ENCODE peak calls at places on chromosomes 4 and X, in seven cellular contexts. One of them, this sample, is unnamed.

GRCh38 chrX:15960237-15960636 is 105.6 kb upstream of the AP1S2 start:
- DNase-seq in mammary epithelial cell: no peak
- DNase-seq in adrenal gland: no peak
- DNase-seq in tibial artery: no peak
- DNase-seq in neural progenitor cell: no peak
- DNase-seq in GM12878: no peak
- DNase-seq in glutamatergic neuron: no peak
- DNase-seq in this sample: no peak

GRCh38 chr4:143667461-143667860 is 33.0 kb downstream of the FREM3 start:
- DNase-seq in adrenal gland: peak
- DNase-seq in mammary epithelial cell: no peak
- DNase-seq in tibial artery: peak
- DNase-seq in neural progenitor cell: peak
- DNase-seq in GM12878: no peak
- DNase-seq in glutamatergic neuron: no peak
- DNase-seq in this sample: no peak

GRCh38 chrX:105765691-105766090 is 56.6 kb upstream of the NRK start:
- DNase-seq in adrenal gland: no peak
- DNase-seq in neural progenitor cell: no peak
- DNase-seq in glutamatergic neuron: no peak
- DNase-seq in mammary epithelial cell: no peak
- DNase-seq in GM12878: no peak
- DNase-seq in tibial artery: no peak
- DNase-seq in this sample: no peak

GRCh38 chr4:40587826-40588225 is 41.8 kb downstream of the RBM47 start:
- DNase-seq in neural progenitor cell: no peak
- DNase-seq in tibial artery: no peak
- DNase-seq in GM12878: no peak
- DNase-seq in adrenal gland: peak
- DNase-seq in glutamatergic neuron: no peak
- DNase-seq in mammary epithelial cell: peak
- DNase-seq in this sample: no peak

GRCh38 chr4:181289203-181289602 is 954.0 kb upstream of the TENM3 start:
- DNase-seq in neural progenitor cell: peak
- DNase-seq in mammary epithelial cell: no peak
- DNase-seq in tibial artery: no peak
- DNase-seq in glutamatergic neuron: no peak
- DNase-seq in adrenal gland: no peak
- DNase-seq in GM12878: no peak
- DNase-seq in this sample: no peak

GRCh38 chr4:182141046-182141445 is 102.2 kb upstream of the TENM3 start:
- DNase-seq in adrenal gland: no peak
- DNase-seq in tibial artery: no peak
- DNase-seq in mammary epithelial cell: no peak
- DNase-seq in glutamatergic neuron: peak
- DNase-seq in GM12878: no peak
- DNase-seq in neural progenitor cell: peak
- DNase-seq in this sample: no peak

GRCh38 chr4:6909970-6910339 is 329 bp downstream of the TBC1D14 start:
- DNase-seq in GM12878: no peak
- DNase-seq in mammary epithelial cell: no peak
- DNase-seq in glutamatergic neuron: peak
- DNase-seq in neural progenitor cell: peak
- DNase-seq in tibial artery: no peak
- DNase-seq in adrenal gland: no peak
- DNase-seq in this sample: no peak

GRCh38 chr4:5203925-5204324 is 152.6 kb downstream of the STK32B start:
- DNase-seq in GM12878: no peak
- DNase-seq in glutamatergic neuron: no peak
- DNase-seq in mammary epithelial cell: no peak
- DNase-seq in tibial artery: no peak
- DNase-seq in adrenal gland: no peak
- DNase-seq in neural progenitor cell: no peak
- DNase-seq in this sample: no peak

GRCh38 chrX:153921511-153922285 is 4.4 kb downstream of the ARHGAP4 start:
- DNase-seq in adrenal gland: no peak
- DNase-seq in tibial artery: no peak
- DNase-seq in GM12878: no peak
- DNase-seq in mammary epithelial cell: no peak
- DNase-seq in glutamatergic neuron: peak
- DNase-seq in neural progenitor cell: no peak
- DNase-seq in this sample: no peak

GRCh38 chr4:180377741-180378140 is 1865.5 kb upstream of the TENM3 start:
- DNase-seq in tibial artery: no peak
- DNase-seq in neural progenitor cell: no peak
- DNase-seq in adrenal gland: no peak
- DNase-seq in GM12878: no peak
- DNase-seq in mammary epithelial cell: no peak
- DNase-seq in glutamatergic neuron: no peak
- DNase-seq in this sample: no peak

GRCh38 chrX:65196758-65197371 is 220.6 kb upstream of the ZC4H2 start:
- DNase-seq in GM12878: no peak
- DNase-seq in tibial artery: no peak
- DNase-seq in adrenal gland: peak
- DNase-seq in mammary epithelial cell: no peak
- DNase-seq in glutamatergic neuron: peak
- DNase-seq in neural progenitor cell: peak
- DNase-seq in this sample: no peak

GRCh38 chrX:108397627-108398392 is 40.4 kb downstream of the COL4A6 start:
- DNase-seq in glutamatergic neuron: no peak
- DNase-seq in GM12878: no peak
- DNase-seq in tibial artery: no peak
- DNase-seq in adrenal gland: no peak
- DNase-seq in mammary epithelial cell: peak
- DNase-seq in neural progenitor cell: no peak
- DNase-seq in this sample: no peak

GRCh38 chrX:7146703-7147430 is 645 bp upstream of the STS start:
- DNase-seq in tibial artery: peak
- DNase-seq in adrenal gland: no peak
- DNase-seq in mammary epithelial cell: no peak
- DNase-seq in glutamatergic neuron: no peak
- DNase-seq in neural progenitor cell: no peak
- DNase-seq in GM12878: no peak
- DNase-seq in this sample: no peak

GRCh38 chrX:7146026-7146702 is 1.3 kb upstream of the STS start:
- DNase-seq in mammary epithelial cell: no peak
- DNase-seq in adrenal gland: no peak
- DNase-seq in GM12878: no peak
- DNase-seq in tibial artery: no peak
- DNase-seq in neural progenitor cell: no peak
- DNase-seq in glutamatergic neuron: no peak
- DNase-seq in this sample: no peak

GRCh38 chrX:7149421-7149820 is 1.5 kb upstream of the PUDP start:
- DNase-seq in glutamatergic neuron: no peak
- DNase-seq in mammary epithelial cell: no peak
- DNase-seq in GM12878: no peak
- DNase-seq in neural progenitor cell: no peak
- DNase-seq in adrenal gland: no peak
- DNase-seq in tibial artery: no peak
- DNase-seq in this sample: no peak

GRCh38 chrX:7147431-7147977 is at the start of gene STS:
- DNase-seq in adrenal gland: peak
- DNase-seq in mammary epithelial cell: peak
- DNase-seq in glutamatergic neuron: peak
- DNase-seq in neural progenitor cell: peak
- DNase-seq in tibial artery: peak
- DNase-seq in GM12878: no peak
- DNase-seq in this sample: peak

DNA sequence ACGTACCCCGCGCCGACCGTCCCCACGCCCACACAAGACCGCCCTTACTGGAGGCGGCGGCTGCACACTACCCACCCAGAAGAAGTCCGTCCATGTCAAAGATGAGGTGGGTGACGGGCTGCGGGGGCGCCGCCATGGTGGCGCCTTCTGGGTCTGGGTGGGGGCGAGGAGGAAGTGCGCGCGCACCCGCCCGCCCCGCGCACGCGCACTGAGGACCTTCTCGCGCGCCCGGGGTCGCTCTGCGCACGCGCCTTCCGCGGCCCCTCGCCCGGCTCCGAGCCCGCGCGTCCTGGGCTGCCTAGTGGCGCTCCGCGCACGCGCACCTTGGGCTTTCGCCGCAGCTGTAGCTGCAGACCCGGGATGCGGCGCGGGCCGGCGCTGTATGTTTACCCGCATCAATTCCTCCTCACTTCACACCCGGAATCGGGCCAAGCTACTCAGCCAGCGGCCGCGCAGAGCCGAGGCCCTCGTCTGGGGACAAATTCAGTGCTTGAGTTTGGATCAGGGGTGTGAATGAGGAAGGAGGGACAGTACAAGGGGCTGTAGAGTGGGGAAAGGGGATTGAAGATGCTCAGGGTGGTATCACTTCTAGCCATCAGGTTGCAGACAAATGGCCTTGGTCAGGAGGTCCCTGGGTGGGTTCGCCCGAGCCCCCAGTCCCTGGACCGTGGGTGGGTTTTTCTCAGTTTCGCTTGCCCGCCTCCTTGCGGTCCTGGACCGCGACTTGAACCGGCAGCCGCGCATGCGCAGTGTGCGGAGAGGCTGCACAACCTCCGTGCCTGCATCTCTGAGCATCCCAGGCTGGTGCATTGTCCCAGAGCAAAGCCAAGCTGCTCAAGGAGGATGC is at the start of gene PUDP:
- DNase-seq in neural progenitor cell: peak
- DNase-seq in glutamatergic neuron: peak
- DNase-seq in tibial artery: peak
- DNase-seq in adrenal gland: peak
- DNase-seq in GM12878: no peak
- DNase-seq in mammary epithelial cell: peak
- DNase-seq in this sample: peak
- TF ChIP-seq CTCF in neural progenitor cell: no peak
- TF ChIP-seq CTCF in glutamatergic neuron: no peak
- TF ChIP-seq CTCF in tibial artery: peak
- TF ChIP-seq CTCF in adrenal gland: peak
- TF ChIP-seq CTCF in GM12878: peak
- TF ChIP-seq CTCF in mammary epithelial cell: peak
- TF ChIP-seq CTCF in this sample: peak

GRCh38 chr4:686371-687040 is 2.4 kb downstream of the SLC49A3 start:
- DNase-seq in adrenal gland: peak
- DNase-seq in tibial artery: no peak
- DNase-seq in GM12878: no peak
- DNase-seq in neural progenitor cell: no peak
- DNase-seq in glutamatergic neuron: no peak
- DNase-seq in mammary epithelial cell: no peak
- DNase-seq in this sample: no peak

GRCh38 chr4:688695-689497 is at the start of gene SLC49A3:
- DNase-seq in GM12878: no peak
- DNase-seq in adrenal gland: no peak
- DNase-seq in tibial artery: no peak
- DNase-seq in neural progenitor cell: peak
- DNase-seq in mammary epithelial cell: no peak
- DNase-seq in glutamatergic neuron: no peak
- DNase-seq in this sample: no peak

GRCh38 chr4:687975-688694 is 816 bp downstream of the SLC49A3 start:
- DNase-seq in adrenal gland: peak
- DNase-seq in glutamatergic neuron: no peak
- DNase-seq in neural progenitor cell: no peak
- DNase-seq in GM12878: no peak
- DNase-seq in mammary epithelial cell: no peak
- DNase-seq in tibial artery: no peak
- DNase-seq in this sample: no peak

GRCh38 chr4:687048-687974 is 1.6 kb downstream of the SLC49A3 start:
- DNase-seq in GM12878: no peak
- DNase-seq in mammary epithelial cell: peak
- DNase-seq in tibial artery: peak
- DNase-seq in glutamatergic neuron: peak
- DNase-seq in neural progenitor cell: no peak
- DNase-seq in adrenal gland: peak
- DNase-seq in this sample: no peak

GRCh38 chr4:689498-690122 is 659 bp upstream of the SLC49A3 start:
- DNase-seq in neural progenitor cell: no peak
- DNase-seq in GM12878: no peak
- DNase-seq in tibial artery: no peak
- DNase-seq in mammary epithelial cell: no peak
- DNase-seq in adrenal gland: no peak
- DNase-seq in glutamatergic neuron: no peak
- DNase-seq in this sample: no peak
- TF ChIP-seq CTCF in neural progenitor cell: peak
- TF ChIP-seq CTCF in GM12878: no peak
- TF ChIP-seq CTCF in tibial artery: no peak
- TF ChIP-seq CTCF in mammary epithelial cell: no peak
- TF ChIP-seq CTCF in adrenal gland: no peak
- TF ChIP-seq CTCF in glutamatergic neuron: no peak
- TF ChIP-seq CTCF in this sample: no peak

DNA sequence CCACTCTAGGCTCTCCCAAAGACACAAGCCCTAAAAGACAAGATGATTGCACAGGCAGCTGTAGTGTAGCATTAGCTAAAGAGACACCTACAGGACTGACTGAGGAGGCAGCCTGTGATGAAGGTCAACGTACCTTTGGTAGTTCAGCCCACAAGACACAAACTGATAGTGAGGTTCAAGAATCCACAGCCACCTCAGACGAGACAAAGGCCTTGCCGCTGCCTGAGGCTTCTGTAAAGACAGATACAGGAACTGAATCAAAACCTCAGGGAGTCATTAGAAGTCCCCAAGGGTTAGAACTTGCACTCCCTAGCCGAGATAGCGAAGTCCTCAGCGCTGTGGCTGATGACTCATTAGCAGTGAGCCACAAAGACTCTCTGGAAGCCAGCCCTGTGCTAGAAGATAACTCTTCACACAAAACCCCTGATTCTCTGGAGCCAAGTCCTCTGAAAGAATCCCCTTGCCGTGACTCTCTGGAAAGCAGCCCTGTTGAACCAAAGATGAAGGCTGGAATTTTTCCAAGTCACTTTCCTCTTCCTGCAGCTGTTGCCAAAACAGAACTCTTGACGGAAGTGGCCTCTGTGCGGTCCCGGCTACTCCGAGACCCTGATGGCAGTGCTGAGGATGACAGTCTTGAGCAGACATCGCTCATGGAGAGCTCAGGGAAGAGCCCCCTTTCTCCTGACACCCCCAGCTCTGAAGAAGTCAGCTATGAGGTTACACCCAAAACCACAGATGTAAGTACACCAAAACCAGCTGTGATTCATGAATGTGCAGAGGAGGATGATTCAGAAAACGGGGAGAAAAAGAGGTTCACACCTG is 306.3 kb downstream of the ANK2 start:
- DNase-seq in mammary epithelial cell: peak
- DNase-seq in adrenal gland: no peak
- DNase-seq in tibial artery: no peak
- DNase-seq in GM12878: peak
- DNase-seq in neural progenitor cell: no peak
- DNase-seq in glutamatergic neuron: no peak
- DNase-seq in this sample: no peak
- TF ChIP-seq CTCF in mammary epithelial cell: peak
- TF ChIP-seq CTCF in adrenal gland: no peak
- TF ChIP-seq CTCF in tibial artery: no peak
- TF ChIP-seq CTCF in GM12878: peak
- TF ChIP-seq CTCF in neural progenitor cell: no peak
- TF ChIP-seq CTCF in glutamatergic neuron: no peak
- TF ChIP-seq CTCF in this sample: no peak

DNA sequence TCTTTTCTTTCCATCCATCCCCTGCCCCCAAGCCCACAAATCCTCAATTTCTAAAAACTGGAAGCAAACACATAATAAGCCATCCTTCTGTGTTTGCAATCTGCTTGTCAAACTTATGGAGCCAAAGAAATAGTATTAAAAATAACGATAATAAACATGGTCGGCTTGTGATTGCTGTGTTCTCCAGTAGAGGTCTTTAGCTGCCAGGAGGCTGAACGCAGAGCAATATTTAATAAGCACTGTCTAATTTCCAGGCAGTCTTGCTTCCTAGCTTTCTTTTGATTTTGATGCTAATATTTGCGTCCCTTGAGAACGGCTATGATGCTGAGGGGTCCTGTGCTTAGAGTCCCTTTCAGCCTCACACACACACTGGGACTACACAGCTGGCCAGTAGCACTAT is 3.2 kb upstream of the HELT start:
- DNase-seq in glutamatergic neuron: no peak
- DNase-seq in neural progenitor cell: no peak
- DNase-seq in mammary epithelial cell: no peak
- DNase-seq in adrenal gland: no peak
- DNase-seq in GM12878: no peak
- DNase-seq in tibial artery: no peak
- DNase-seq in this sample: no peak
- TF ChIP-seq CTCF in glutamatergic neuron: no peak
- TF ChIP-seq CTCF in neural progenitor cell: no peak
- TF ChIP-seq CTCF in mammary epithelial cell: peak
- TF ChIP-seq CTCF in adrenal gland: no peak
- TF ChIP-seq CTCF in GM12878: no peak
- TF ChIP-seq CTCF in tibial artery: no peak
- TF ChIP-seq CTCF in this sample: no peak